ENCODE peak calls at places on chromosomes 1 and 21, in eight cellular contexts. D is occipital lobe; T is HCT116; Y is Calu3; U is NCI-H1417; H is NAMALWA; Q is CD4-positive, alpha-beta T cell; K is fibroblast of the conjunctiva. J is an unnamed sample.

GRCh38 chr1:197269053-197269452 is 1.0 kb downstream of the CRB1 start:
- DNase-seq in D (peak; percentile 52), Q (no peak), H (no peak), K (no peak), Y (no peak), U (peak; percentile 92), T (no peak), J (no peak)

GRCh38 chr1:28129150-28129549 is 40.7 kb upstream of the EYA3 start:
- DNase-seq in Q (no peak), D (no peak), H (no peak), T (peak; percentile 63), Y (peak; percentile 23), U (no peak), K (no peak), J (no peak)

GRCh38 chr1:76933847-76934657 is 66.8 kb downstream of the ST6GALNAC5 start:
- DNase-seq in T (no peak), H (no peak), Q (no peak), K (no peak), D (no peak), U (peak; percentile 89), Y (no peak), J (no peak)

GRCh38 chr21:43325968-43326367 is 101.0 kb downstream of the SIK1 start:
- DNase-seq in K (no peak), Q (no peak), T (no peak), D (no peak), H (peak; percentile 34), U (no peak), Y (no peak), J (no peak)

GRCh38 chr1:25727819-25728286 is 72.1 kb upstream of the SELENON start:
- DNase-seq in Q (no peak), H (no peak), U (peak; percentile 4), Y (peak; percentile 14), K (no peak), D (no peak), T (no peak), J (no peak)

GRCh38 chr1:11143401-11143800 is 43.7 kb upstream of the EXOSC10 start:
- DNase-seq in Q (no peak), D (no peak), Y (no peak), K (no peak), U (no peak), T (no peak), H (no peak), J (no peak)

GRCh38 chr1:17903386-17903785 is 148.3 kb downstream of the ACTL8 start:
- DNase-seq in U (no peak), Y (peak; percentile 10), T (no peak), Q (no peak), D (no peak), K (no peak), H (no peak), J (no peak)

GRCh38 chr21:34603710-34604057 is 11.2 kb downstream of the RCAN1 start:
- DNase-seq in Y (no peak), U (peak; percentile 94), K (no peak), H (no peak), Q (no peak), T (no peak), D (no peak), J (no peak)

GRCh38 chr1:34070201-34070836 is 94.7 kb downstream of the CSMD2 start:
- DNase-seq in U (peak; percentile 4), D (no peak), K (no peak), Y (no peak), Q (no peak), T (no peak), H (no peak), J (no peak)

GRCh38 chr21:22044431-22044830 is 1046.2 kb downstream of the NCAM2 start:
- DNase-seq in H (no peak), Y (no peak), U (no peak), D (no peak), T (no peak), K (no peak), Q (no peak), J (no peak)

GRCh38 chr1:38561110-38561509 is 298.5 kb downstream of the RRAGC start:
- DNase-seq in T (no peak), H (no peak), D (no peak), K (no peak), U (no peak), Q (no peak), Y (no peak), J (no peak)

J was measured in CD8-positive, alpha-beta memory T cell.